ENCODE peak calls at places on chromosomes 16 and 17, in six cellular contexts. X, P, H, M, F and B are unnamed samples.
A peak's percentile ranks its signal among the peaks of the same experiment; 100 is the strongest.

GRCh38 chr17:27354491-27355081 is 60.7 kb downstream of the WSB1 start:
- DNase-seq in X (no peak), P (no peak), H (no peak), M (no peak), F (no peak), B (no peak)

GRCh38 chr16:88681084-88681680 is 5.1 kb downstream of the SNAI3 start:
- DNase-seq in X (peak; percentile 62), P (peak; percentile 61), H (peak; percentile 42), M (no peak), F (no peak), B (peak; percentile 70)

GRCh38 chr17:12730931-12731521 is 58.3 kb upstream of the ARHGAP44 start:
- DNase-seq in X (no peak), P (no peak), H (no peak), M (peak; percentile 84), F (peak; percentile 19), B (no peak)

GRCh38 chr17:42131971-42132370 is 9.4 kb downstream of the HSPB9 start:
- DNase-seq in X (no peak), P (no peak), H (no peak), M (no peak), F (no peak), B (no peak)

GRCh38 chr16:8892101-8892575 is 10.0 kb downstream of the LITAFD start:
- DNase-seq in X (no peak), P (no peak), H (no peak), M (no peak), F (no peak), B (peak; percentile 13)

GRCh38 chr16:11036040-11036439 is 91.7 kb downstream of the CLEC16A start:
- DNase-seq in X (no peak), P (no peak), H (no peak), M (no peak), F (no peak), B (no peak)

GRCh38 chr17:37720989-37721388 is 23.9 kb downstream of the HNF1B start:
- DNase-seq in X (no peak), P (no peak), H (no peak), M (no peak), F (no peak), B (no peak)

GRCh38 chr16:3637371-3637923 is 17.0 kb upstream of the DNASE1 start:
- DNase-seq in X (peak; percentile 30), P (no peak), H (peak; percentile 8), M (no peak), F (peak; percentile 10), B (no peak)

GRCh38 chr17:20184977-20185619 is 175.9 kb downstream of the SPECC1 start:
- DNase-seq in X (no peak), P (no peak), H (no peak), M (no peak), F (no peak), B (no peak)

GRCh38 chr17:20189322-20189721 is 180.2 kb downstream of the SPECC1 start:
- DNase-seq in X (no peak), P (no peak), H (no peak), M (no peak), F (peak; percentile 44), B (no peak)

GRCh38 chr16:53754938-53755910 is 51.3 kb downstream of the FTO start:
- DNase-seq in X (no peak), P (no peak), H (no peak), M (no peak), F (peak; percentile 69), B (no peak)

GRCh38 chr16:78215222-78215621 is 115.8 kb downstream of the WWOX start:
- DNase-seq in X (no peak), P (no peak), H (no peak), M (no peak), F (no peak), B (no peak)

GRCh38 chr16:84278968-84279367 is 15.7 kb upstream of the WFDC1 start:
- DNase-seq in X (no peak), P (no peak), H (no peak), M (no peak), F (no peak), B (no peak)

GRCh38 chr16:72247821-72248253 is 75.9 kb upstream of the PMFBP1 start:
- DNase-seq in X (no peak), P (no peak), H (no peak), M (no peak), F (no peak), B (no peak)

GRCh38 chr17:63425478-63425877 is 20.6 kb downstream of the CYB561 start:
- DNase-seq in X (peak; percentile 71), P (peak; percentile 86), H (peak; percentile 60), M (peak; percentile 95), F (peak; percentile 33), B (peak; percentile 66)

GRCh38 chr16:28482026-28482425 is 9.8 kb downstream of the CLN3 start:
- DNase-seq in X (no peak), P (no peak), H (no peak), M (no peak), F (no peak), B (no peak)

GRCh38 chr17:66952031-66952524 is 12.4 kb upstream of the CACNG4 start:
- DNase-seq in X (no peak), P (no peak), H (no peak), M (peak; percentile 59), F (peak; percentile 94), B (no peak)

GRCh38 chr16:14489460-14489859 is 140.6 kb downstream of the PARN start:
- DNase-seq in X (no peak), P (peak; percentile 72), H (no peak), M (no peak), F (peak; percentile 30), B (no peak)

GRCh38 chr16:89711601-89712475 is 8.9 kb downstream of the VPS9D1 start:
- DNase-seq in X (peak; percentile 67), P (peak; percentile 92), H (peak; percentile 70), M (peak; percentile 36), F (peak; percentile 37), B (peak; percentile 92)

GRCh38 chr16:22948603-22949368 is 134.8 kb downstream of the HS3ST2 start:
- DNase-seq in X (peak; percentile 66), P (peak; percentile 82), H (peak; percentile 6), M (no peak), F (peak; percentile 22), B (peak; percentile 53)

GRCh38 chr17:58680038-58680369 is 11.8 kb downstream of the TEX14 start:
- DNase-seq in X (no peak), P (no peak), H (no peak), M (no peak), F (no peak), B (no peak)

GRCh38 chr17:4604111-4604644 is 19.8 kb downstream of the SMTNL2 start:
- DNase-seq in X (no peak), P (peak; percentile 73), H (no peak), M (no peak), F (no peak), B (no peak)

GRCh38 chr17:81511800-81512559 is 619 bp downstream of the ACTG1 start:
- DNase-seq in X (peak; percentile 56), P (no peak), H (peak; percentile 26), M (no peak), F (no peak), B (peak; percentile 58)